ENCODE peak calls at places on chromosomes 6 and 20, in five cellular contexts. One of them, this sample, is unnamed.
A peak's percentile ranks its signal among the peaks of the same experiment; 100 is the strongest.

GRCh38 chr20:60956194-60956593 is 295.9 kb upstream of the CDH4 start:
- DNase-seq in GM18507: no peak
- DNase-seq in A172: no peak
- DNase-seq in heart left ventricle: no peak
- DNase-seq in LoVo: no peak
- DNase-seq in this sample: no peak

GRCh38 chr6:157834549-157834948 is 11.5 kb downstream of the SNX9 start:
- DNase-seq in GM18507: no peak
- DNase-seq in heart left ventricle: no peak
- DNase-seq in A172: no peak
- DNase-seq in LoVo: no peak
- DNase-seq in this sample: no peak

GRCh38 chr6:24858154-24858801 is 59.6 kb upstream of the ARMH2 start:
- DNase-seq in heart left ventricle: no peak
- DNase-seq in A172: peak; percentile 27
- DNase-seq in GM18507: peak; percentile 26
- DNase-seq in LoVo: peak; percentile 64
- DNase-seq in this sample: peak; percentile 79

GRCh38 chr6:3162565-3163247 is 5.4 kb upstream of the TUBB2A start:
- DNase-seq in heart left ventricle: peak; percentile 86
- DNase-seq in GM18507: no peak
- DNase-seq in LoVo: peak; percentile 72
- DNase-seq in A172: peak; percentile 64
- DNase-seq in this sample: no peak

GRCh38 chr20:11195899-11196558 is 522.2 kb upstream of the JAG1 start:
- DNase-seq in GM18507: no peak
- DNase-seq in heart left ventricle: no peak
- DNase-seq in A172: peak; percentile 79
- DNase-seq in LoVo: no peak
- DNase-seq in this sample: no peak

GRCh38 chr6:138405816-138406403 is 1.9 kb downstream of the HEBP2 start:
- DNase-seq in A172: no peak
- DNase-seq in heart left ventricle: no peak
- DNase-seq in LoVo: no peak
- DNase-seq in GM18507: no peak
- DNase-seq in this sample: no peak

GRCh38 chr6:104940881-104941693 is 15.8 kb upstream of the LIN28B start:
- DNase-seq in LoVo: no peak
- DNase-seq in GM18507: no peak
- DNase-seq in A172: no peak
- DNase-seq in heart left ventricle: no peak
- DNase-seq in this sample: no peak

GRCh38 chr6:112936476-112936875 is 589.3 kb downstream of the RFPL4B start:
- DNase-seq in A172: peak; percentile 60
- DNase-seq in heart left ventricle: no peak
- DNase-seq in GM18507: no peak
- DNase-seq in LoVo: no peak
- DNase-seq in this sample: no peak

GRCh38 chr6:15386756-15387112 is 140.9 kb downstream of the JARID2 start:
- DNase-seq in GM18507: no peak
- DNase-seq in A172: no peak
- DNase-seq in LoVo: no peak
- DNase-seq in heart left ventricle: no peak
- DNase-seq in this sample: no peak

GRCh38 chr6:33716379-33716778 is 4.9 kb upstream of the UQCC2 start:
- DNase-seq in GM18507: no peak
- DNase-seq in LoVo: no peak
- DNase-seq in heart left ventricle: no peak
- DNase-seq in A172: no peak
- DNase-seq in this sample: no peak

GRCh38 chr6:46704562-46704961 is 16.9 kb downstream of the TDRD6 start:
- DNase-seq in GM18507: no peak
- DNase-seq in heart left ventricle: no peak
- DNase-seq in LoVo: peak; percentile 12
- DNase-seq in A172: no peak
- DNase-seq in this sample: no peak

GRCh38 chr6:84141506-84141905 is 85.9 kb downstream of the CEP162 start:
- DNase-seq in LoVo: no peak
- DNase-seq in heart left ventricle: no peak
- DNase-seq in GM18507: no peak
- DNase-seq in A172: no peak
- DNase-seq in this sample: no peak

GRCh38 chr6:90217621-90218496 is 78.8 kb downstream of the BACH2 start:
- DNase-seq in heart left ventricle: peak; percentile 69
- DNase-seq in A172: no peak
- DNase-seq in LoVo: no peak
- DNase-seq in GM18507: no peak
- DNase-seq in this sample: no peak

GRCh38 chr6:5294392-5295211 is 33.3 kb downstream of the FARS2 start:
- DNase-seq in GM18507: no peak
- DNase-seq in heart left ventricle: no peak
- DNase-seq in A172: no peak
- DNase-seq in LoVo: no peak
- DNase-seq in this sample: no peak

GRCh38 chr20:46713957-46714834 is 4.7 kb downstream of the SLC2A10 start:
- DNase-seq in GM18507: no peak
- DNase-seq in LoVo: no peak
- DNase-seq in heart left ventricle: no peak
- DNase-seq in A172: no peak
- DNase-seq in this sample: no peak

GRCh38 chr20:34022154-34022842 is 28.6 kb downstream of the RALY start:
- DNase-seq in A172: peak; percentile 26
- DNase-seq in heart left ventricle: no peak
- DNase-seq in LoVo: peak; percentile 12
- DNase-seq in GM18507: peak; percentile 12
- DNase-seq in this sample: peak; percentile 19

GRCh38 chr6:119052292-119052889 is 26.1 kb downstream of the FAM184A start:
- DNase-seq in A172: no peak
- DNase-seq in heart left ventricle: no peak
- DNase-seq in LoVo: no peak
- DNase-seq in GM18507: no peak
- DNase-seq in this sample: no peak

GRCh38 chr20:50594591-50595432 is 84.6 kb downstream of the PTPN1 start:
- DNase-seq in LoVo: no peak
- DNase-seq in GM18507: no peak
- DNase-seq in heart left ventricle: peak; percentile 64
- DNase-seq in A172: no peak
- DNase-seq in this sample: no peak

GRCh38 chr6:131980791-131981623 is 29.8 kb upstream of the CCN2 start:
- DNase-seq in GM18507: no peak
- DNase-seq in LoVo: peak; percentile 22
- DNase-seq in A172: no peak
- DNase-seq in heart left ventricle: no peak
- DNase-seq in this sample: no peak

GRCh38 chr20:42482808-42483207 is 706.9 kb downstream of the PTPRT start:
- DNase-seq in LoVo: no peak
- DNase-seq in GM18507: no peak
- DNase-seq in heart left ventricle: no peak
- DNase-seq in A172: no peak
- DNase-seq in this sample: no peak

GRCh38 chr6:146883640-146884531 is 285.1 kb downstream of the ADGB start:
- DNase-seq in A172: no peak
- DNase-seq in LoVo: no peak
- DNase-seq in heart left ventricle: no peak
- DNase-seq in GM18507: no peak
- DNase-seq in this sample: no peak

GRCh38 chr6:27568226-27568889 is 95.5 kb upstream of the ZNF184 start:
- DNase-seq in GM18507: no peak
- DNase-seq in LoVo: no peak
- DNase-seq in heart left ventricle: no peak
- DNase-seq in A172: no peak
- DNase-seq in this sample: no peak

GRCh38 chr6:7426447-7427169 is 37.0 kb downstream of the RIOK1 start:
- DNase-seq in heart left ventricle: no peak
- DNase-seq in GM18507: no peak
- DNase-seq in LoVo: no peak
- DNase-seq in A172: no peak
- DNase-seq in this sample: no peak

GRCh38 chr6:1950631-1951030 is 294.8 kb downstream of the GMDS start:
- DNase-seq in LoVo: no peak
- DNase-seq in heart left ventricle: no peak
- DNase-seq in A172: no peak
- DNase-seq in GM18507: no peak
- DNase-seq in this sample: no peak

GRCh38 chr6:2883673-2884072 is 19.4 kb downstream of the SERPINB9 start:
- DNase-seq in heart left ventricle: no peak
- DNase-seq in A172: no peak
- DNase-seq in GM18507: no peak
- DNase-seq in LoVo: no peak
- DNase-seq in this sample: no peak

GRCh38 chr20:33649201-33649631 is 12.9 kb upstream of the C20orf144 start:
- DNase-seq in LoVo: no peak
- DNase-seq in A172: no peak
- DNase-seq in GM18507: no peak
- DNase-seq in heart left ventricle: no peak
- DNase-seq in this sample: no peak

GRCh38 chr6:110875548-110876169 is 1.1 kb downstream of the AMD1 start:
- DNase-seq in A172: no peak
- DNase-seq in heart left ventricle: peak; percentile 79
- DNase-seq in LoVo: peak; percentile 46
- DNase-seq in GM18507: no peak
- DNase-seq in this sample: no peak

GRCh38 chr20:62354031-62354808 is 12.9 kb downstream of the LAMA5 start:
- DNase-seq in GM18507: no peak
- DNase-seq in LoVo: no peak
- DNase-seq in A172: no peak
- DNase-seq in heart left ventricle: peak; percentile 57
- DNase-seq in this sample: no peak

GRCh38 chr6:11039040-11039439 is 5.1 kb downstream of the ELOVL2 start:
- DNase-seq in GM18507: no peak
- DNase-seq in LoVo: no peak
- DNase-seq in A172: no peak
- DNase-seq in heart left ventricle: no peak
- DNase-seq in this sample: no peak

GRCh38 chr6:35719830-35720733 is 16.8 kb upstream of the ARMC12 start:
- DNase-seq in GM18507: peak; percentile 54
- DNase-seq in LoVo: no peak
- DNase-seq in heart left ventricle: peak; percentile 73
- DNase-seq in A172: no peak
- DNase-seq in this sample: peak; percentile 40

GRCh38 chr20:8414611-8415274 is 282.7 kb downstream of the PLCB1 start:
- DNase-seq in GM18507: no peak
- DNase-seq in heart left ventricle: no peak
- DNase-seq in A172: no peak
- DNase-seq in LoVo: no peak
- DNase-seq in this sample: no peak

GRCh38 chr6:70956451-70957283 is at the start of gene B3GAT2:
- DNase-seq in A172: no peak
- DNase-seq in LoVo: no peak
- DNase-seq in GM18507: no peak
- DNase-seq in heart left ventricle: no peak
- DNase-seq in this sample: no peak

GRCh38 chr20:1809611-1810510 is 85.3 kb upstream of the SIRPA start:
- DNase-seq in LoVo: no peak
- DNase-seq in heart left ventricle: no peak
- DNase-seq in GM18507: no peak
- DNase-seq in A172: peak; percentile 83
- DNase-seq in this sample: no peak

GRCh38 chr6:145904878-145905277 is 59.3 kb downstream of the SHPRH start:
- DNase-seq in GM18507: no peak
- DNase-seq in A172: no peak
- DNase-seq in LoVo: no peak
- DNase-seq in heart left ventricle: no peak
- DNase-seq in this sample: no peak

GRCh38 chr6:8047466-8048292 is 16.5 kb downstream of the BLOC1S5 start:
- DNase-seq in A172: no peak
- DNase-seq in heart left ventricle: no peak
- DNase-seq in GM18507: no peak
- DNase-seq in LoVo: no peak
- DNase-seq in this sample: no peak

This sample was measured in GM12864.